ENCODE peak calls at places on chromosomes 11 and 22, in five cellular contexts. One of them, this sample, is unnamed.

GRCh38 chr11:128174465-128175101 is 412.8 kb downstream of the ETS1 start:
- DNase-seq in ovary: no peak
- DNase-seq in SK-N-SH: no peak
- DNase-seq in body of pancreas: no peak
- DNase-seq in keratinocyte: no peak
- DNase-seq in this sample: no peak

GRCh38 chr22:43851979-43852307 is 10.4 kb downstream of the SULT4A1 start:
- DNase-seq in ovary: no peak
- DNase-seq in SK-N-SH: no peak
- DNase-seq in body of pancreas: no peak
- DNase-seq in keratinocyte: no peak
- DNase-seq in this sample: no peak

GRCh38 chr11:103532133-103532788 is 423.0 kb downstream of the DYNC2H1 start:
- DNase-seq in ovary: no peak
- DNase-seq in SK-N-SH: no peak
- DNase-seq in body of pancreas: no peak
- DNase-seq in keratinocyte: no peak
- DNase-seq in this sample: no peak

GRCh38 chr11:106691807-106692365 is 326.4 kb downstream of the GUCY1A2 start:
- DNase-seq in ovary: no peak
- DNase-seq in SK-N-SH: no peak
- DNase-seq in body of pancreas: no peak
- DNase-seq in keratinocyte: no peak
- DNase-seq in this sample: no peak

GRCh38 chr11:109062445-109062844 is 359.5 kb upstream of the C11orf87 start:
- DNase-seq in ovary: no peak
- DNase-seq in SK-N-SH: no peak
- DNase-seq in body of pancreas: no peak
- DNase-seq in keratinocyte: no peak
- DNase-seq in this sample: no peak

GRCh38 chr11:86162257-86162656 is 82.3 kb upstream of the EED start:
- DNase-seq in ovary: peak; percentile 58
- DNase-seq in SK-N-SH: no peak
- DNase-seq in body of pancreas: peak; percentile 36
- DNase-seq in keratinocyte: no peak
- DNase-seq in this sample: no peak

GRCh38 chr11:117552626-117553025 is 225.0 kb downstream of the CEP164 start:
- DNase-seq in ovary: no peak
- DNase-seq in SK-N-SH: no peak
- DNase-seq in body of pancreas: no peak
- DNase-seq in keratinocyte: no peak
- DNase-seq in this sample: no peak

GRCh38 chr11:133337905-133338536 is 194.3 kb downstream of the OPCML start:
- DNase-seq in ovary: no peak
- DNase-seq in SK-N-SH: no peak
- DNase-seq in body of pancreas: no peak
- DNase-seq in keratinocyte: no peak
- DNase-seq in this sample: no peak

GRCh38 chr11:1881442-1882264 is 10.0 kb downstream of the PRR33 start:
- DNase-seq in ovary: no peak
- DNase-seq in SK-N-SH: no peak
- DNase-seq in body of pancreas: no peak
- DNase-seq in keratinocyte: no peak
- DNase-seq in this sample: peak; percentile 44

GRCh38 chr11:2527621-2528291 is 82.9 kb downstream of the KCNQ1 start:
- DNase-seq in ovary: peak; percentile 13
- DNase-seq in SK-N-SH: no peak
- DNase-seq in body of pancreas: peak; percentile 4
- DNase-seq in keratinocyte: no peak
- DNase-seq in this sample: peak; percentile 17

GRCh38 chr11:203056-203944 is 3.9 kb downstream of the BET1L start:
- DNase-seq in ovary: no peak
- DNase-seq in SK-N-SH: no peak
- DNase-seq in body of pancreas: no peak
- DNase-seq in keratinocyte: no peak
- DNase-seq in this sample: peak; percentile 6

GRCh38 chr11:114275295-114275694 is 20.9 kb upstream of the NNMT start:
- DNase-seq in ovary: no peak
- DNase-seq in SK-N-SH: no peak
- DNase-seq in body of pancreas: no peak
- DNase-seq in keratinocyte: no peak
- DNase-seq in this sample: no peak

GRCh38 chr11:130852589-130852988 is 63.7 kb downstream of the SNX19 start:
- DNase-seq in ovary: no peak
- DNase-seq in SK-N-SH: no peak
- DNase-seq in body of pancreas: no peak
- DNase-seq in keratinocyte: no peak
- DNase-seq in this sample: no peak

GRCh38 chr11:126390418-126390817 is 34.9 kb downstream of the ST3GAL4 start:
- DNase-seq in ovary: no peak
- DNase-seq in SK-N-SH: no peak
- DNase-seq in body of pancreas: no peak
- DNase-seq in keratinocyte: no peak
- DNase-seq in this sample: no peak

GRCh38 chr11:1864216-1864615 is 11.3 kb downstream of the LSP1 start:
- DNase-seq in ovary: no peak
- DNase-seq in SK-N-SH: peak; percentile 57
- DNase-seq in body of pancreas: no peak
- DNase-seq in keratinocyte: no peak
- DNase-seq in this sample: no peak

GRCh38 chr11:69949327-69949726 is 128.8 kb upstream of the ANO1 start:
- DNase-seq in ovary: no peak
- DNase-seq in SK-N-SH: no peak
- DNase-seq in body of pancreas: peak; percentile 50
- DNase-seq in keratinocyte: peak; percentile 91
- DNase-seq in this sample: no peak

GRCh38 chr22:38262051-38262795 is 10.6 kb downstream of the TMEM184B start:
- DNase-seq in ovary: peak; percentile 60
- DNase-seq in SK-N-SH: peak; percentile 29
- DNase-seq in body of pancreas: peak; percentile 79
- DNase-seq in keratinocyte: no peak
- DNase-seq in this sample: peak; percentile 34

GRCh38 chr22:42169055-42169469 is 38.5 kb upstream of the CYP2D6 start:
- DNase-seq in ovary: peak; percentile 79
- DNase-seq in SK-N-SH: peak; percentile 84
- DNase-seq in body of pancreas: peak; percentile 79
- DNase-seq in keratinocyte: no peak
- DNase-seq in this sample: peak; percentile 48

GRCh38 chr22:40529817-40530216 is 106.7 kb downstream of the MRTFA start:
- DNase-seq in ovary: no peak
- DNase-seq in SK-N-SH: no peak
- DNase-seq in body of pancreas: no peak
- DNase-seq in keratinocyte: no peak
- DNase-seq in this sample: no peak

GRCh38 chr11:127345819-127346459 is 345.4 kb upstream of the KIRREL3 start:
- DNase-seq in ovary: no peak
- DNase-seq in SK-N-SH: peak; percentile 66
- DNase-seq in body of pancreas: peak; percentile 47
- DNase-seq in keratinocyte: no peak
- DNase-seq in this sample: no peak

GRCh38 chr11:617912-618682 is 2.3 kb upstream of the IRF7 start:
- DNase-seq in ovary: no peak
- DNase-seq in SK-N-SH: no peak
- DNase-seq in body of pancreas: no peak
- DNase-seq in keratinocyte: no peak
- DNase-seq in this sample: no peak

GRCh38 chr11:48107188-48107704 is 109.4 kb upstream of the OR4B1 start:
- DNase-seq in ovary: no peak
- DNase-seq in SK-N-SH: no peak
- DNase-seq in body of pancreas: no peak
- DNase-seq in keratinocyte: no peak
- DNase-seq in this sample: peak; percentile 63

GRCh38 chr11:48110509-48110766 is 106.2 kb upstream of the OR4B1 start:
- DNase-seq in ovary: no peak
- DNase-seq in SK-N-SH: no peak
- DNase-seq in body of pancreas: no peak
- DNase-seq in keratinocyte: no peak
- DNase-seq in this sample: no peak

GRCh38 chr11:48111941-48112340 is 104.7 kb upstream of the OR4B1 start:
- DNase-seq in ovary: no peak
- DNase-seq in SK-N-SH: no peak
- DNase-seq in body of pancreas: no peak
- DNase-seq in keratinocyte: no peak
- DNase-seq in this sample: no peak

GRCh38 chr11:48108231-48109045 is 108.2 kb upstream of the OR4B1 start:
- DNase-seq in ovary: no peak
- DNase-seq in SK-N-SH: no peak
- DNase-seq in body of pancreas: no peak
- DNase-seq in keratinocyte: no peak
- DNase-seq in this sample: no peak

DNA sequence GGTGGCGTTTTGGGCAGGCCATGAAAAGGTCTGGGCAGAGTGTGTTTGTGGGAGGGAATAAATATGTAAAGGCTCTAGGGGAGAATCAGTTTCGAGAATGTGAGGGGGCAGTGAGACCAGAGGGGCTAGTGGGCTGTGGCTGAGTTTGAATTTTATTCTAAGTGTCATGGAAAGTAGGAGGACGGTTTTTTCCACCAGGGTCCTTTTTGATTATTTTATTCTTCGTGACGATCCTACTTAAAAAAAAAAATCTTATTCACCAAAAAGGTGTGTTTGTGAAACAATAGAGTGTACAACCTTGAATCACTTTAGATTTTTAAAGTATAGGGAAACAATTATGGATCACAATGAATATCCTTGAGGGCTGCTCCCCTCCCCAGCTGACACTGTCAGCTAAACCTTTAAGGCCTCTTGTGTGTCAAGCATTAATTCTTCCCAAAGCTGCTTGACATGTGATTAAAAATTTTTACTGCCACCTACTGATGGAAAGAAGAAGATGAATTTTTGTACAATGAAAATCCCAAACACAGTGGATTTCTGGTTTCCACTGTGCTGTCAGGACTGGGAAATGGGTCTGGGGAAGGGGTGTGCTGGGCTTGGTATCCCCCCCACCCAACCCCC is 107.5 kb upstream of the OR4B1 start:
- DNase-seq in ovary: no peak
- DNase-seq in SK-N-SH: no peak
- DNase-seq in body of pancreas: no peak
- DNase-seq in keratinocyte: no peak
- DNase-seq in this sample: no peak
- TF ChIP-seq CTCF in ovary: peak; percentile 34
- TF ChIP-seq CTCF in SK-N-SH: peak; percentile 53
- TF ChIP-seq CTCF in body of pancreas: peak; percentile 50
- TF ChIP-seq CTCF in keratinocyte: peak; percentile 1
- TF ChIP-seq CTCF in this sample: no peak

GRCh38 chr11:87460269-87460668 is 422.5 kb downstream of the TMEM135 start:
- DNase-seq in ovary: no peak
- DNase-seq in SK-N-SH: no peak
- DNase-seq in body of pancreas: no peak
- DNase-seq in keratinocyte: no peak
- DNase-seq in this sample: no peak

GRCh38 chr11:87460842-87461637 is 423.3 kb downstream of the TMEM135 start:
- DNase-seq in ovary: no peak
- DNase-seq in SK-N-SH: peak; percentile 6
- DNase-seq in body of pancreas: no peak
- DNase-seq in keratinocyte: no peak
- DNase-seq in this sample: no peak

GRCh38 chr11:87466228-87466627 is 428.5 kb downstream of the TMEM135 start:
- DNase-seq in ovary: peak; percentile 18
- DNase-seq in SK-N-SH: no peak
- DNase-seq in body of pancreas: no peak
- DNase-seq in keratinocyte: no peak
- DNase-seq in this sample: no peak

GRCh38 chr11:87462171-87462570 is 424.4 kb downstream of the TMEM135 start:
- DNase-seq in ovary: no peak
- DNase-seq in SK-N-SH: no peak
- DNase-seq in body of pancreas: no peak
- DNase-seq in keratinocyte: no peak
- DNase-seq in this sample: no peak

GRCh38 chr11:87463486-87464102 is 425.9 kb downstream of the TMEM135 start:
- DNase-seq in ovary: no peak
- DNase-seq in SK-N-SH: peak; percentile 5
- DNase-seq in body of pancreas: no peak
- DNase-seq in keratinocyte: peak; percentile 9
- DNase-seq in this sample: no peak
- TF ChIP-seq CTCF in ovary: no peak
- TF ChIP-seq CTCF in SK-N-SH: peak; percentile 46
- TF ChIP-seq CTCF in body of pancreas: peak; percentile 7
- TF ChIP-seq CTCF in keratinocyte: peak; percentile 73
- TF ChIP-seq CTCF in this sample: no peak

DNA sequence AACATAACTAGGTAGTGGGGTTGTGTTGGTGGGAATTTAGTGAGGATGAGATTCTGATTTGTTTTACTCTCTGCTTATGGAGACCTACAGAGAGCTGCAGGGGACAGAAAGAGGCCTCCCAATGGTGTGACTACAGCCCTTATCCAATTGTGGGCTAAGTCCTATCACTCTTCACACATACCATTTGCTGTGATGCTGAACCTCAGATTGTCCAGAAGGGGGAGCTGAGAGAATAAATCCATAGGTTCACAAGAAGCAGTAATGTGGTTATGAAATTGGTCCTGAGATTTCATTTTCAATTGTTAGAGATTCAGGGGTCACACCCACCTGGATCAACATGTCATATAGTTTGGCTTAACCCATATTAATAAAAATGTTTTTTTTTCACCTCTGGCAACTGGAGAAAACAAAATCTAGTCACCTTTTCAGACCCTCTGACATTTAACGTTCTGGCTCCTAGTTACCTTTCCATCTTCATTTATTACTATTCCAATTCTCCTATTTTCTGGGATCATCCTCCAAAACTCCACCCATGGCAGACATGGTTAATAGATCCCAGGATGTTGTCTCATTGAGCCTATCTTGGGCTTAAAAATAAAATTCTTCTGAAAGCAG is 53.3 kb upstream of the PTPN5 start:
- DNase-seq in ovary: no peak
- DNase-seq in SK-N-SH: peak; percentile 40
- DNase-seq in body of pancreas: no peak
- DNase-seq in keratinocyte: peak; percentile 23
- DNase-seq in this sample: no peak
- TF ChIP-seq CTCF in ovary: no peak
- TF ChIP-seq CTCF in SK-N-SH: peak; percentile 69
- TF ChIP-seq CTCF in body of pancreas: peak; percentile 54
- TF ChIP-seq CTCF in keratinocyte: peak; percentile 59
- TF ChIP-seq CTCF in this sample: no peak

DNA sequence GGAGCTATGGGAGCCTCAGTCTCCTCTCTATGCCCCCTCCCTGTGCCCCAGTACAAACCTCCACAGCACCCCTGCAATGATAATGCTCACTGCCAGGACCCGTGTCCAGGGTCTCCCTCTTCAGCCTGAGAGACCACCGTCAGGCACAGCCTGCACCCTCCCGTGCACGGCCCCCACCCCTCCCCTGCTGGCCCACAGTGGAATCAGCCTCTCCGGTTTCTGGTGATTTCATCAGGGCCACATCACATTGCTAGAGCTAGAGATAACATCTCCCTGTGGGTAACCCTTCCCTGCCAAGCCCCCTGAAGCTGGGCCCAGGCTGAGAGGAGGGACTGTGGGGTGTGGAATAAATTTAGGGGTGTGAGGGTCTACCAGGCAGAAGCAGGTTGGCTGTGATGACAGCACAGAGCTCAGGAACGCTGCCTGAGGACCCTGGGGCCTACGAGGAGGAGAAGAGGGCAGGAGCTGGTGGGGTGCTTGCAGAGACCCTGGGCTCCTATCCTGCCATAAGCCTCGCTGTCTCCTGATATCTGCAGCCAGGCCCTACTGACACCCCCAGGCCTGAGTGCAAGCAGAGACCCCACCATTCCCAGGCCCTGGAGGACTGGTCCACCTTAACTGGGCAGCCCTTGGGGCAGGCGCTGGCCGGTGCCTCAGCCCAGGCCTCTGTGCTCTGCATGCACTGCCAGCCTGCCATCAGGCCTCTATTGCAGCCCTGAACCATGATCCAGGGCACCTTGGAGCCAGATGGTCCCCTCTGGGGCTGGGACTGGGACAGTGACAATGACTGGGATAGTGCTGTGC is at the start of gene KLHDC7B:
- DNase-seq in ovary: no peak
- DNase-seq in SK-N-SH: peak; percentile 82
- DNase-seq in body of pancreas: no peak
- DNase-seq in keratinocyte: no peak
- DNase-seq in this sample: no peak
- TF ChIP-seq CTCF in ovary: no peak
- TF ChIP-seq CTCF in SK-N-SH: peak; percentile 20
- TF ChIP-seq CTCF in body of pancreas: no peak
- TF ChIP-seq CTCF in keratinocyte: no peak
- TF ChIP-seq CTCF in this sample: no peak